ENCODE peak calls at places on chromosome 17, in nine cellular contexts. U is activated T-helper 1 cell treated with anti-CD3 and anti-CD28 coated beads, Interleukin-12 subunit alpha, Interleukin-12 subunit beta, Interleukin-2, Interleukin-4 antibody, amounts not matched to agents 30 ng/mL and 10 ng/mL and 1 ng/mL, durations not matched to agents 14 hours and 24 hours and 36 hours; Y is psoas muscle; N is NCI-H446 treated with DMSO at 0.1 percent for 48 hours; A is islet precursor cell; O is GM23338; X is stimulated activated CD4-positive, alpha-beta T cell treated with anti-CD3 and anti-CD28 coated beads, TNF-alpha, amount 100 ng/mL, for 48 hours; D is ureter; L is fibroblast of gingiva. Z is an unnamed sample.

GRCh38 chr17:59696682-59697277 is 10.4 kb downstream of the PTRH2 start:
- DNase-seq in O (no peak), L (no peak), X (no peak), A (no peak), D (no peak), N (no peak), Y (no peak), U (no peak), Z (no peak)

GRCh38 chr17:61405047-61405685 is 5.5 kb downstream of the TBX2 start:
- DNase-seq in U (no peak), A (peak; percentile 78), O (peak; percentile 57), D (no peak), N (no peak), Y (no peak), L (no peak), X (no peak), Z (no peak)

GRCh38 chr17:73205326-73205980 is 12.6 kb downstream of the COG1 start:
- DNase-seq in X (no peak), A (no peak), U (no peak), D (no peak), Y (peak; percentile 2), L (no peak), O (no peak), N (no peak), Z (no peak)

GRCh38 chr17:13825526-13826040 is 223.9 kb upstream of the HS3ST3A1 start:
- DNase-seq in U (no peak), L (no peak), N (no peak), Y (no peak), D (no peak), X (no peak), O (no peak), A (no peak), Z (no peak)

GRCh38 chr17:65750678-65751077 is 189.2 kb upstream of the AXIN2 start:
- DNase-seq in X (no peak), N (peak; percentile 62), A (no peak), U (no peak), Y (peak; percentile 65), D (peak; percentile 65), L (peak; percentile 91), O (no peak), Z (no peak)

GRCh38 chr17:30084773-30085172 is 31.8 kb upstream of the NSRP1 start:
- DNase-seq in D (no peak), N (no peak), Y (no peak), X (no peak), L (no peak), U (no peak), A (no peak), O (no peak), Z (no peak)

GRCh38 chr17:80599546-80600305 is 55.1 kb downstream of the RPTOR start:
- DNase-seq in U (no peak), X (no peak), A (peak; percentile 69), Y (no peak), N (no peak), D (no peak), O (no peak), L (no peak), Z (no peak)

GRCh38 chr17:59746849-59747445 is 39.5 kb downstream of the VMP1 start:
- DNase-seq in X (no peak), A (no peak), L (peak; percentile 57), U (no peak), Y (no peak), O (peak; percentile 59), D (no peak), N (no peak), Z (no peak)

GRCh38 chr17:15261063-15261817 is 3.9 kb downstream of the PMP22 start:
- DNase-seq in A (peak; percentile 87), O (peak; percentile 77), N (no peak), L (peak; percentile 53), U (no peak), D (peak; percentile 57), Y (peak; percentile 54), X (no peak), Z (no peak)

GRCh38 chr17:11772031-11772430 is 173.8 kb downstream of the DNAH9 start:
- DNase-seq in O (no peak), X (no peak), U (no peak), A (no peak), Y (no peak), L (no peak), D (no peak), N (no peak), Z (no peak)

GRCh38 chr17:74024871-74025531 is 178.5 kb upstream of the RPL38 start:
- DNase-seq in N (no peak), U (no peak), L (no peak), O (peak; percentile 30), A (peak; percentile 89), D (no peak), X (no peak), Y (no peak), Z (no peak)

Z was measured in GM18507.